ENCODE peak calls at places on chromosomes 4 and X, in five cellular contexts. L, H, G, D and U are unnamed samples. For H3K36me3, the result is how much of the 10 kb centered on the place peaks cover.

GRCh38 chr4:90127706-90128345 is 632 bp downstream of the CCSER1 start:
- DNase-seq in D (peak), G (no peak), H (peak), L (peak), U (no peak)

GRCh38 chr4:78293348-78293747 is 236.2 kb downstream of the FRAS1 start:
- DNase-seq in L (peak), H (no peak), D (no peak), G (no peak), U (no peak)

GRCh38 chr4:95360911-95361695 is 187.7 kb downstream of the UNC5C start:
- DNase-seq in H (no peak), G (no peak), L (no peak), D (no peak), U (no peak)

GRCh38 chr4:5371415-5372190 is 320.3 kb downstream of the STK32B start:
- DNase-seq in D (no peak), L (peak), G (no peak), H (no peak), U (no peak)

GRCh38 chr4:1667273-1667672 is 16.8 kb downstream of the FAM53A start:
- DNase-seq in H (no peak), D (no peak), L (no peak), G (no peak), U (no peak)

GRCh38 chr4:94507708-94508107 is 56.0 kb downstream of the PDLIM5 start:
- DNase-seq in H (peak), D (peak), G (peak), L (peak), U (peak)

GRCh38 chrX:84219551-84219950 is 31.6 kb upstream of the RPS6KA6 start:
- DNase-seq in D (no peak), L (peak), G (no peak), H (no peak), U (no peak)

GRCh38 chrX:13287816-13288215 is 32.0 kb downstream of the ATXN3L start:
- DNase-seq in G (no peak), H (no peak), D (no peak), L (peak), U (no peak)

GRCh38 chr4:7073526-7074390 is 5.9 kb upstream of the GRPEL1 start:
- DNase-seq in G (peak), H (no peak), L (peak), D (peak), U (no peak)

GRCh38 chr4:127249066-127249766 is 383.5 kb upstream of the INTU start:
- DNase-seq in D (no peak), L (peak), G (no peak), H (no peak), U (no peak)

DNA sequence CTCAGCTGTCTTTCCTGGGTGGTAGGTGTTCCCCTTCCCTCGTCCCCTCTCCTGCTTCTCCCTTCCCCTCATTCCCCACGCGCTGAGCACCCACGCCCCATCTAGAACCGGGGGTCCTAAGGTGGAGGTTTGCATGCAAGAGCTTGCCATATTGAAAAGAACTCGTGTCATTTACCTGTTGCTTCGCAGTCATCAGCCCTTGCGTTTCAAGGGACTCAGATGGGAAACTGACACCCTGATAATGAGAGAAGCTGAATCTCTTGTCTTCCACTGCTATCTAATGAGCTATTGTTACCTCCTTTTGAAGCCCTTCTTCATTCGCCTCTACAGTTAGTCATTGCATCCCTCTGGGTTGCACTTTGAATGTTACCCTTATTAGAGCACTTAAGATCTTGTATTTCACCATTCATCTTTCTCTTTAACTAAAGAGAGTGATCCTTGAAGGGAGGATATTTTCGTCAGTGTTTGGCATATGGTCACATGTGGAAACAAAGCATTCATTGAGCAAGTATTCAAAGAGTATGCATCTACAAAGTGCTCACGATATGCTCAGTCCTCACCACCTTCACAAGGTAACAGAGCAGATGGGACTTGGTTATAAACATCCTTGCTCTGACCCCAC is 25.7 kb downstream of the ARL9 start:
- DNase-seq in L (no peak), H (no peak), G (no peak), D (no peak), U (no peak)
- H3K4me3 ChIP-seq in L (peak), H (peak), G (no peak), D (peak), U (peak)

GRCh38 chrX:153882086-153882498 is 3.9 kb downstream of the L1CAM start:
- DNase-seq in D (no peak), G (no peak), L (no peak), H (no peak), U (no peak)
- TF ChIP-seq CTCF in D (no peak), G (no peak), L (no peak), H (no peak), U (no peak)

DNA sequence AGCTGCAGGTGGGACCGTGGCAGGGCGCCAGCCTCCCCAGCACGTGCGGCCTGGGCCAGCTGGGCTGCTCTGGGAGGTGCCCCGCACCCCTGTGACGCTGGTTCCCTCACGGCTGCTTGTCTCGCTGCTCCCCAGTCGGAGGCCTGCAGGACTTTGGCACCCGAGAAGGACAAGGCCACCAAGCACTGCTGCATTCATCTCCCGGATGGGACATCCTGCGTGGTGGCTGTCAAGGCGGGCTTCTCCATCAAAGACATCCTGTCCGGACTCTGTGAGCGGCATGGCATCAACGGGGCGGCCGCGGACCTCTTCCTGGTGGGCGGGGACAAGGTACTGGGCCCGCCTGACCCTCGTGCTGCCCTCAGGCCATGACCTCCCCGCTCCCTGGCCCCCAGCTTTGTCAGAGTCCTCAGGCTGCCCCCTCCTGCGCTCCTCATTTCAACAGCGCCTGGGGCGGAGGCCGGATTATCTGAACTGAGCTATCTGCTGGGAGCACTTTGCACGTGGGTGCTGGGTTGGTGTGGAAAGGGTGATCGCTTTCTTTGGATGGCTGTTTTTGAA is 19.4 kb upstream of the HGFAC start:
- DNase-seq in L (no peak), H (peak), G (no peak), D (no peak), U (no peak)
- H3K36me3 ChIP-seq in L (under half), H (under half), G (under half), D (under half), U (under half)

GRCh38 chr4:102503301-102503746 is 2.2 kb downstream of the NFKB1 start:
- DNase-seq in H (no peak), G (no peak), D (no peak), L (no peak), U (no peak)
- H3K4me3 ChIP-seq in H (peak), G (no peak), D (peak), L (peak), U (no peak)

GRCh38 chr4:19614171-19614570 is 637.5 kb upstream of the SLIT2 start:
- DNase-seq in L (peak), H (no peak), G (no peak), D (no peak), U (no peak)

GRCh38 chr4:19615086-19615689 is 636.5 kb upstream of the SLIT2 start:
- DNase-seq in H (no peak), D (no peak), L (no peak), G (no peak), U (no peak)
- TF ChIP-seq CTCF in H (no peak), D (no peak), L (no peak), G (no peak), U (no peak)

GRCh38 chrX:154465601-154466000 is 7.5 kb downstream of the PLXNA3 start:
- DNase-seq in D (no peak), G (no peak), L (no peak), H (no peak), U (no peak)

GRCh38 chrX:154468217-154468616 is 10.1 kb downstream of the PLXNA3 start:
- DNase-seq in L (no peak), D (no peak), H (no peak), G (no peak), U (no peak)

GRCh38 chrX:154466036-154466435 is 8.0 kb downstream of the PLXNA3 start:
- DNase-seq in G (no peak), D (no peak), L (no peak), H (no peak), U (no peak)

GRCh38 chrX:154467556-154467955 is 9.5 kb downstream of the PLXNA3 start:
- DNase-seq in G (no peak), H (no peak), L (no peak), D (no peak), U (no peak)

GRCh38 chrX:154466907-154467306 is 8.8 kb downstream of the PLXNA3 start:
- DNase-seq in L (no peak), H (no peak), G (no peak), D (no peak), U (no peak)
- H3K36me3 ChIP-seq in L (under half), H (under half), G (under half), D (under half), U (under half)

DNA sequence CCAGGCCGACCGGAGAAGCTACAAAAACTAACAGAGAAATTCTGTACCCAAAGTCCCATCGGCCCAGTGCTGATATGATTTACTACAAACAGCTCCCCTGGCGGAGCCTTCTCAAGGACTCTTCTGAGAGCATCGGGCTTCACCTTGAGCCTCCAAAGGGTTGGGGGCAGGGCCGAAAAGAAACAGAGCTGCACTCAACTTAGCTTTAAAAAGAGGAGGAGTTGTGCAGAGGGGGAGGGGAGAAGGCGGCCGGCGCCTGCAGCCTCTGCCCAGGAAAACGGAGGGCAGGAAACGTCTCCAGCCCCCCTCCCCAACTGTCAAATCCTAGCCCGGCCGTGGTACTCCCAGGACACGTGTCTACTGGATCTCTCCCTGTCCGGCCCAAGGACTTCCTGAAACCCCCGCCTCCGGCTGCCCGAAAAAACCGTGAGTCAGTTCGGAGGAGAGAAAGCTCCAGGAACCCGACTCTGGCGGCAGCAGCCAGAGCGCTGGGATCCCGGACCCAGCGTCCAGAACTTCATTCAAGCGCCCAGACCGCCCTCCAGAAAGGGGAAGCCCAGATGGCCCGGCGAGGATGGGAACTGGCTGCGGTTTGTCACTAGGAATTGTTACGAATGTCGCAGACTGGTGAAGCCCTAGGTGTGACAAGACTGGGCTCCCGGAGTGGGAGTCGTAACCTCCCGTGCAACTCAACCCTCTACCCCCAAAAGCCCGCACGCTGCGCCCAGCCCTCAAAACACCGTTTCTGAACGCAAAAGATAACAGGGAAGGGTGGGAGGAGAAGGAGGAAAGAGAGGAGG is 1.0 kb downstream of the ADAMTS3 start:
- DNase-seq in D (peak), G (no peak), L (peak), H (peak), U (peak)
- H3K4me3 ChIP-seq in D (peak), G (no peak), L (peak), H (peak), U (peak)

DNA sequence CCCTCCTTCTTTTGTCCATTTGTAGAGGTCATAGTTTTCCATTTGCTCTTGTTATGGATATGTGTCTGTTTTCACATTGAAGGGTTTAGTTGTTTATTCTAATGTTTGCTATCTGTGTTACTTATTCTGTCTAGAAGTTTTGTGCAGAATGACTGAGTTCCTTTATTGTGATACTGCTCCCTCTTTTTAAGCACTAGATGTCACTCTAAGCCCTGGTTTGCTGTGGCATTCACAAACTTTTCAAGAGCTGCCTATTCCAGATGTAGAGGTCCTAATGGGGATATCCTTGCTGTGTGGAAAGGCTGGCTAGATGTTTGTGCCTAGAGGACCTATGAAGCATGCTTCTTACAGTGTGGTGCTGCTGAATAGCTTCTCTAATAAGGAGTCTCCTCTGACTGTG is 338.6 kb downstream of the SPIN4 start:
- DNase-seq in G (no peak), L (no peak), H (no peak), D (no peak), U (no peak)
- TF ChIP-seq CTCF in G (no peak), L (no peak), H (no peak), D (no peak), U (no peak)